ENCODE peak calls at places on chromosome 21, in ten cellular contexts. S is left lung, G is body of pancreas, B is heart right ventricle, R is cardiac fibroblast, Q is lower leg skin, L is kidney, O is HFF-Myc, I is ovary, W is epithelial cell of esophagus. Z is an unnamed sample.

GRCh38 chr21:16837319-16837718 is 675.5 kb upstream of the CXADR start:
- DNase-seq in W (no peak), B (no peak), S (no peak), I (no peak), G (no peak), L (no peak), Q (no peak), R (peak), O (no peak), Z (peak)

GRCh38 chr21:42209801-42210479 is 9.0 kb upstream of the ABCG1 start:
- DNase-seq in O (no peak), I (no peak), G (no peak), R (peak), W (peak), B (no peak), L (no peak), S (no peak), Q (peak), Z (no peak)

GRCh38 chr21:45887121-45887611 is 94.4 kb upstream of the COL6A1 start:
- DNase-seq in L (peak), S (no peak), B (peak), W (no peak), I (peak), G (no peak), O (no peak), R (no peak), Q (no peak), Z (no peak)

GRCh38 chr21:45763506-45763905 is 120.0 kb downstream of the PCBP3 start:
- DNase-seq in Q (no peak), G (no peak), L (no peak), O (no peak), B (no peak), W (no peak), S (no peak), I (no peak), R (no peak), Z (no peak)

GRCh38 chr21:25934771-25935224 is 200.0 kb downstream of the GABPA start:
- DNase-seq in S (peak), O (peak), I (no peak), G (peak), R (peak), L (peak), W (peak), B (peak), Q (peak), Z (peak)

GRCh38 chr21:42003051-42003461 is 7.1 kb downstream of the ZBTB21 start:
- DNase-seq in R (no peak), S (no peak), W (no peak), O (no peak), G (no peak), L (no peak), I (no peak), Q (no peak), B (no peak), Z (no peak)

GRCh38 chr21:41428847-41429246 is 2.8 kb downstream of the MX1 start:
- DNase-seq in W (no peak), I (no peak), S (no peak), L (no peak), O (no peak), Q (peak), R (no peak), G (no peak), B (no peak), Z (no peak)

GRCh38 chr21:25506887-25507286 is 100.4 kb downstream of the MRPL39 start:
- DNase-seq in B (no peak), L (no peak), S (no peak), I (no peak), Q (no peak), O (peak), W (peak), G (no peak), R (peak), Z (no peak)

GRCh38 chr21:42455196-42455595 is 40.8 kb downstream of the RSPH1 start:
- DNase-seq in L (no peak), R (no peak), G (no peak), W (peak), S (no peak), O (no peak), B (no peak), I (no peak), Q (no peak), Z (no peak)

GRCh38 chr21:20443558-20444155 is 554.6 kb upstream of the NCAM2 start:
- DNase-seq in O (no peak), I (no peak), W (no peak), G (no peak), R (no peak), Q (no peak), S (no peak), L (no peak), B (no peak), Z (no peak)
- TF ChIP-seq CTCF in O (peak), I (no peak), W (no peak), G (peak), R (peak), Q (no peak), S (peak), L (peak), B (peak), Z (no peak)

GRCh38 chr21:34743831-34744230 is 75.0 kb downstream of the CLIC6 start:
- DNase-seq in L (no peak), Q (peak), I (no peak), S (peak), O (peak), W (peak), B (peak), G (no peak), R (peak), Z (peak)

GRCh38 chr21:34744801-34745200 is 76.0 kb downstream of the CLIC6 start:
- DNase-seq in R (no peak), B (no peak), I (no peak), G (peak), W (no peak), Q (peak), L (no peak), S (no peak), O (no peak), Z (no peak)

GRCh38 chr21:34748862-34749261 is 80.1 kb downstream of the CLIC6 start:
- DNase-seq in R (no peak), G (no peak), B (no peak), O (no peak), S (no peak), L (no peak), W (no peak), I (no peak), Q (no peak), Z (no peak)

GRCh38 chr21:34743285-34743684 is 74.5 kb downstream of the CLIC6 start:
- DNase-seq in O (no peak), G (no peak), S (no peak), L (no peak), B (no peak), Q (peak), R (no peak), I (no peak), W (no peak), Z (no peak)

DNA sequence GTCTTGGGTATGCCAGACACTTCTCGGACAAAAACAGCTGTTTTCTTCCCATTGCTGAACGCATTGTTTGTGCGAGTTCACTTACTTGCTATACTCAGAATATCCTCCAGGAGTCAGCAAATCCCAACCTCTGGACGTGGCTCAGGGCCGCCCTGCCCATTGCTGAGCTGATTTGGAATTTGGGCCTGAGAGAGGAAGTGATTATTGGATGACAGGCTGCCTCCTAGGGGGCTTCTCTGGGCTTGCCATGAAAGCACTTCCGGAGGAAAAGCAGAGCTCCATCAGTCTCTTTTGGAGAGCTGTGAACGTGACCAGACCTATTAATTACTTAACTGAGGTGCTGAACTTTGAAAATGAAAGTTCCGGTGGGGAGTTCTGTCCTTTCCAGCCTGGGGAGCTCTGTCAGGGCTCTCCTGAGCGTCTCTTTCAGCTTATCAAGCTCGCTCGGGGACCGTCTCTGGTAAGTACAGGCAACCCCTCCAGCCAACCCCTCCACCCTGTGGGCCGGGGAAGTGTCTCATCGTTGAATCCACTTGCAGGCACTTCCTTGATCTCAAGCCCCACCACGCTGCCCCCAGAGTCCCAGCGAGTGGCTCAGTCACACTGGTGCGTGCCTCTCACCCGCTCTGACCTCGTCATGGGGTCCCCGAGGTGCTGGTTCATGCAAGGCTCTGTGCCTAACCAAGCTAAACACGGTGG is 76.9 kb downstream of the CLIC6 start:
- DNase-seq in W (peak), L (peak), G (peak), O (peak), I (peak), Q (peak), B (peak), S (peak), R (peak), Z (peak)
- H3K4me3 ChIP-seq in W (no peak), L (no peak), G (no peak), O (no peak), I (no peak), Q (no peak), B (peak), S (no peak), R (peak), Z (no peak)

GRCh38 chr21:43644609-43645008 is 14.7 kb downstream of the HSF2BP start:
- DNase-seq in S (no peak), O (no peak), B (no peak), Q (peak), W (peak), L (no peak), G (no peak), R (peak), I (no peak), Z (no peak)
- TF ChIP-seq CTCF in S (no peak), O (no peak), B (no peak), Q (no peak), W (no peak), L (no peak), G (no peak), R (no peak), I (no peak), Z (no peak)

GRCh38 chr21:36260802-36261201 is 59.2 kb upstream of the MORC3 start:
- DNase-seq in S (no peak), Q (no peak), I (no peak), G (no peak), W (no peak), L (no peak), O (no peak), B (no peak), R (no peak), Z (no peak)

GRCh38 chr21:36257657-36258056 is 62.3 kb upstream of the MORC3 start:
- DNase-seq in R (no peak), O (no peak), S (no peak), G (no peak), B (no peak), I (no peak), L (no peak), Q (no peak), W (no peak), Z (no peak)

GRCh38 chr21:36261459-36261858 is 58.5 kb upstream of the MORC3 start:
- DNase-seq in L (peak), O (no peak), G (no peak), I (no peak), B (no peak), Q (no peak), W (peak), S (no peak), R (no peak), Z (no peak)

GRCh38 chr21:36263797-36264196 is 56.2 kb upstream of the MORC3 start:
- DNase-seq in O (no peak), W (no peak), L (peak), I (no peak), B (no peak), Q (no peak), R (no peak), G (no peak), S (no peak), Z (no peak)

GRCh38 chr21:36260030-36260787 is 59.8 kb upstream of the MORC3 start:
- DNase-seq in O (peak), Q (no peak), I (no peak), B (peak), G (peak), S (no peak), W (peak), L (peak), R (peak), Z (peak)
- H3K4me3 ChIP-seq in O (peak), Q (peak), I (peak), B (peak), G (no peak), S (peak), W (peak), L (peak), R (peak), Z (peak)

GRCh38 chr21:36928960-36929359 is 37.5 kb downstream of the HLCS start:
- DNase-seq in B (no peak), G (no peak), S (no peak), L (no peak), O (no peak), W (no peak), R (no peak), I (no peak), Q (peak), Z (no peak)
- TF ChIP-seq CTCF in B (no peak), G (no peak), S (no peak), L (no peak), O (no peak), W (no peak), R (no peak), I (no peak), Q (no peak), Z (no peak)

DNA sequence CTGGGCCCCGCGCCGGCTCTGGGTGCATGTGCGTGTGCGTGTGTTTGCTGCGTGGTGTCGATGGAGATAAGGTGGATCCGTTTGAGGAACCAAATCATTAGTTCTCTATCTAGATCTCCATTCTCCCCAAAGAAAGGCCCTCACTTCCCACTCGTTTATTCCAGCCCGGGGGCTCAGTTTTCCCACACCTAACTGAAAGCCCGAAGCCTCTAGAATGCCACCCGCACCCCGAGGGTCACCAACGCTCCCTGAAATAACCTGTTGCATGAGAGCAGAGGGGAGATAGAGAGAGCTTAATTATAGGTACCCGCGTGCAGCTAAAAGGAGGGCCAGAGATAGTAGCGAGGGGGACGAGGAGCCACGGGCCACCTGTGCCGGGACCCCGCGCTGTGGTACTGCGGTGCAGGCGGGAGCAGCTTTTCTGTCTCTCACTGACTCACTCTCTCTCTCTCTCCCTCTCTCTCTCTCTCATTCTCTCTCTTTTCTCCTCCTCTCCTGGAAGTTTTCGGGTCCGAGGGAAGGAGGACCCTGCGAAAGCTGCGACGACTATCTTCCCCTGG is 644 bp downstream of the OLIG2 start:
- DNase-seq in L (no peak), R (no peak), W (no peak), O (no peak), G (no peak), B (no peak), Q (no peak), S (no peak), I (no peak), Z (no peak)
- H3K4me3 ChIP-seq in L (no peak), R (no peak), W (no peak), O (no peak), G (no peak), B (no peak), Q (no peak), S (no peak), I (no peak), Z (no peak)

Z was measured in astrocyte of the cerebellum.